ENCODE peak calls at places on chromosomes 4 and X, in five cellular contexts. L, M, I, E and D are unnamed samples. For H3K9me3, the result is how much of the 10 kb centered on the place peaks cover.

GRCh38 chr4:13036841-13037240 is 447.3 kb downstream of the RAB28 start:
- DNase-seq in L (no peak), M (no peak), I (no peak), E (no peak), D (no peak)

GRCh38 chr4:108887034-108887433 is 124.2 kb upstream of the ETNPPL start:
- DNase-seq in I (no peak), E (no peak), M (no peak), L (no peak), D (no peak)

GRCh38 chrX:15574017-15574416 is 26.7 kb downstream of the ACE2 start:
- DNase-seq in L (no peak), I (no peak), E (no peak), M (no peak), D (no peak)

GRCh38 chr4:74658114-74658513 is 136.2 kb downstream of the BTC start:
- DNase-seq in I (no peak), L (no peak), M (no peak), E (no peak), D (no peak)

GRCh38 chr4:78845469-78845868 is 69.3 kb downstream of the BMP2K start:
- DNase-seq in I (no peak), L (no peak), E (peak), M (no peak), D (peak)

GRCh38 chr4:176002007-176002623 is 63.5 kb upstream of the WDR17 start:
- DNase-seq in I (peak), L (peak), M (peak), E (no peak), D (peak)

GRCh38 chr4:24213936-24214335 is 324.1 kb upstream of the PPARGC1A start:
- DNase-seq in L (no peak), I (no peak), E (no peak), M (no peak), D (no peak)

GRCh38 chr4:66653937-66654336 is 891.4 kb downstream of the CENPC start:
- DNase-seq in E (no peak), M (no peak), I (no peak), L (no peak), D (peak)

GRCh38 chrX:54439967-54440871 is at the start of gene TSR2:
- DNase-seq in I (peak), E (peak), M (peak), L (peak), D (peak)

GRCh38 chrX:125577479-125577878 is 257.8 kb downstream of the TEX13C start:
- DNase-seq in L (no peak), M (no peak), E (no peak), I (no peak), D (no peak)

GRCh38 chrX:108537005-108537404 is 97.4 kb downstream of the COL4A5 start:
- DNase-seq in E (no peak), M (no peak), I (peak), L (no peak), D (peak)

GRCh38 chr4:143381171-143382118 is 44.8 kb downstream of the GAB1 start:
- DNase-seq in E (no peak), I (no peak), L (peak), M (no peak), D (peak)

GRCh38 chr4:26048378-26048882 is 134.4 kb downstream of the SMIM20 start:
- DNase-seq in M (no peak), I (no peak), L (no peak), E (no peak), D (peak)

GRCh38 chrX:15322472-15322871 is 7.0 kb upstream of the ASB11 start:
- DNase-seq in E (no peak), I (no peak), M (no peak), L (no peak), D (no peak)

GRCh38 chr4:17276821-17277220 is 235.1 kb downstream of the QDPR start:
- DNase-seq in M (no peak), L (peak), E (no peak), I (no peak), D (peak)

GRCh38 chr4:152937535-152938236 is 1.6 kb downstream of the FHDC1 start:
- DNase-seq in E (no peak), L (peak), I (peak), M (no peak), D (peak)

GRCh38 chrX:64204701-64205440 is 637 bp downstream of the AMER1 start:
- DNase-seq in M (peak), I (peak), E (no peak), L (no peak), D (peak)

GRCh38 chr4:6111354-6111930 is 88.9 kb downstream of the JAKMIP1 start:
- DNase-seq in M (no peak), L (no peak), I (peak), E (no peak), D (no peak)

GRCh38 chrX:27966955-27967354 is 14.3 kb downstream of the DCAF8L1 start:
- DNase-seq in L (no peak), I (no peak), M (no peak), E (no peak), D (peak)

GRCh38 chrX:120653000-120653399 is 23.1 kb upstream of the C1GALT1C1 start:
- DNase-seq in E (no peak), M (no peak), I (no peak), L (no peak), D (no peak)

GRCh38 chr4:122588453-122589238 is 32.2 kb downstream of the IL21 start:
- DNase-seq in E (no peak), I (no peak), L (no peak), M (no peak), D (peak)

GRCh38 chr4:152202415-152202814 is 333.5 kb downstream of the FBXW7 start:
- DNase-seq in E (no peak), L (no peak), M (no peak), I (no peak), D (no peak)

GRCh38 chr4:56750231-56750630 is 69.1 kb upstream of the HOPX start:
- DNase-seq in L (no peak), E (no peak), I (no peak), M (no peak), D (no peak)

GRCh38 chr4:183532823-183533222 is 28.0 kb downstream of the ING2 start:
- DNase-seq in I (no peak), L (no peak), M (no peak), E (no peak), D (peak)

GRCh38 chr4:123749408-123749807 is 352.8 kb downstream of the SPRY1 start:
- DNase-seq in M (no peak), L (peak), E (no peak), I (peak), D (no peak)

GRCh38 chr4:183106839-183107238 is 7.8 kb downstream of the WWC2 start:
- DNase-seq in M (no peak), L (no peak), E (no peak), I (no peak), D (no peak)

GRCh38 chrX:130887392-130887791 is 15.6 kb downstream of the ENOX2 start:
- DNase-seq in E (no peak), L (no peak), M (no peak), I (no peak), D (no peak)

GRCh38 chr4:156754832-156755570 is 216.6 kb downstream of the PDGFC start:
- DNase-seq in I (no peak), E (no peak), M (no peak), L (no peak), D (peak)

GRCh38 chr4:21507439-21507838 is 441.1 kb downstream of the KCNIP4 start:
- DNase-seq in M (no peak), I (peak), E (no peak), L (no peak), D (peak)

DNA sequence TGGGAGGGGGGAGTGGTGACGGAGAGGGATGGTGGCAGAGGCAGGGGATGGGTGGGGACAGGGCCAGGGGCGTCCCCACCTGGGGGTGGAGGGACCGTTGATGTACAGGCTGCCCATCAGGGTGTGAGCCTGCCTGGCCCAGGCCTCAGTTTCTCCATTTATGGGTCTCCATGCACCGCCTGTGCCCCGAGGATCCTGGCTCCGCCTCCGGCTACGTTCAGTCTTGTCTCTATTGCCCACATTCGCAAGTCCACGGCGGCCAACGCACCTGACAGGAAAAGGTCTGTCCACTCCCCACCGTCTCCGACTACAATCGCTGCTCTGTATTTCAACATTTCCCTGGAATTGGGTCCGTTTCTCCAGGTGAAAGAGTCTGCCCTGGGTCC is 96.3 kb upstream of the NKX1-1 start:
- DNase-seq in L (peak), M (no peak), I (no peak), E (no peak), D (no peak)
- H3K9me3 ChIP-seq in L (under half), M (under half), I (under half), E (under half), D (under half)

GRCh38 chrX:46758956-46759644 is at the start of gene SLC9A7:
- DNase-seq in E (peak), M (peak), I (peak), L (peak), D (peak)
- H3K9ac ChIP-seq in E (peak), M (peak), I (peak), L (peak), D (peak)

GRCh38 chr4:14532436-14532835 is 469.8 kb upstream of the CPEB2 start:
- DNase-seq in M (no peak), L (no peak), I (no peak), E (no peak), D (no peak)
- H3K9me3 ChIP-seq in M (under half), L (under half), I (under half), E (under half), D (under half)

GRCh38 chrX:154090731-154091130 is 6.8 kb downstream of the MECP2 start:
- DNase-seq in I (no peak), L (no peak), E (no peak), M (no peak), D (no peak)

GRCh38 chrX:154091678-154092077 is 5.8 kb downstream of the MECP2 start:
- DNase-seq in E (no peak), L (no peak), M (no peak), I (peak), D (no peak)

GRCh38 chrX:154094833-154095232 is 2.7 kb downstream of the MECP2 start:
- DNase-seq in E (no peak), M (no peak), L (no peak), I (no peak), D (no peak)

GRCh38 chrX:154093965-154094364 is 3.6 kb downstream of the MECP2 start:
- DNase-seq in L (no peak), E (no peak), I (peak), M (peak), D (no peak)

GRCh38 chrX:154092371-154092770 is 5.1 kb downstream of the MECP2 start:
- DNase-seq in I (no peak), E (no peak), L (no peak), M (no peak), D (no peak)
- H3K9ac ChIP-seq in I (no peak), E (no peak), L (no peak), M (peak), D (no peak)

GRCh38 chrX:40094900-40095587 is 2.7 kb downstream of the BCOR start:
- DNase-seq in E (no peak), M (peak), L (no peak), I (peak), D (no peak)

GRCh38 chrX:40097492-40098263 is at the start of gene BCOR:
- DNase-seq in E (no peak), I (peak), L (peak), M (peak), D (peak)

GRCh38 chrX:40097101-40097491 is 662 bp downstream of the BCOR start:
- DNase-seq in M (no peak), L (peak), I (no peak), E (no peak), D (no peak)

GRCh38 chrX:40095588-40096394 is 2.0 kb downstream of the BCOR start:
- DNase-seq in E (no peak), I (peak), M (peak), L (peak), D (no peak)

GRCh38 chrX:40096395-40097091 is 1.2 kb downstream of the BCOR start:
- DNase-seq in L (peak), I (peak), M (peak), E (no peak), D (no peak)
- H3K9me3 ChIP-seq in L (under half), I (under half), M (under half), E (under half), D (under half)

GRCh38 chr4:38665846-38666490 is 2.0 kb downstream of the KLF3 start:
- DNase-seq in I (no peak), L (no peak), M (no peak), E (no peak), D (no peak)
- H3K9ac ChIP-seq in I (peak), L (peak), M (peak), E (peak), D (peak)

GRCh38 chrX:649166-649565 is 18.6 kb downstream of the SHOX start:
- DNase-seq in M (no peak), E (no peak), I (no peak), L (no peak), D (no peak)

GRCh38 chrX:653316-653715 is 22.7 kb downstream of the SHOX start:
- DNase-seq in I (no peak), M (no peak), L (no peak), E (no peak), D (no peak)

GRCh38 chrX:650801-651200 is 20.2 kb downstream of the SHOX start:
- DNase-seq in M (no peak), I (no peak), L (no peak), E (no peak), D (no peak)

GRCh38 chrX:650274-650673 is 19.7 kb downstream of the SHOX start:
- DNase-seq in E (no peak), I (peak), M (no peak), L (no peak), D (no peak)

DNA sequence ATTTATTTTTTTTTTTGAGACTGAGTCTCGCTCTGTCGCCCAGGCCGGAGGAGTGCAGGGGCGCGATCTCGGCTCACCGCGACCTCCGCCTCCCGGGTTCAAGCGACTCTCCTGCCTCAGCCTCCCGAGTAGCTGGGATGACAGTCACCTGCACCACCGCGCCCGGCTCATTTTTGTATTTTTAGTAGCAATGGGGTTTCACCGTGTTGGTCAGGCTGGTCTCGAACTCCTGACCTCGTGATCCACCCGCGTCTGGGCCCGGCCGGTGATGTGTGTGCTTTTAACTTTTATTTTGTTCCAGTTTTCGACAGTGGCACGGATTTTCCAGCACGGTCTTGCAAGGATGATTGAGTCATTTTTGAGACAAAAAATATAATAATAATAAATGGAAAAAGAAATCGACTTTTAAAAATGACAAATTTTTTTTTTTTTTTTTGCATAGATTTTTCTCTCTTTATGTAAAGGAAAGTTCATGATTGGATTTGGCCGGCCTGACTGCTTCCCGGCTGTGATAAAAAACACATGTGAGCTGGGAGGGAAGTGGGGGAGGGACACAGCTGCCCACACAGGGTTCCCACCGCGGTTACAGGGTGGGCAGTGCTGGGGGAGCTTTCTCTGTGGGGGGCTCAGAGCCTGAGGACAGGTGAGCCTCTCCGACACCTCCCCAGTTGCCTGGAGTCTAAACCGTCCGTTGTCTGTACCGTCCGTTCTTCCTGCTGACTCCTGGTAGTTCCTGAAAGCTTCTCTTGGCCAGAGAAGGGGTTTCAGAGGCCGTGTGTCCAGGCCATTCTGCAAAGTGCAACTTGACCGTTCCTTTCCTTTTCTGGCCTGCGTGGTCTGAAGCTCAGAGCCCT is 21.6 kb downstream of the SHOX start:
- DNase-seq in M (no peak), L (no peak), I (no peak), E (no peak), D (no peak)
- H3K9me3 ChIP-seq in M (under half), L (under half), I (under half), E (under half), D (under half)